ENCODE peak calls at places on chromosome 22, in ten cellular contexts. S is OCI-LY7, H is IMR-90, J is uterus, D is A549, K is fibroblast of mammary gland, E is brain microvascular endothelial cell, X is body of pancreas, R is upper lobe of right lung, Z is AG09309. G is an unnamed sample.

GRCh38 chr22:22185844-22186499 is 58.6 kb upstream of the VPREB1 start:
- DNase-seq in H (no peak), Z (no peak), E (no peak), X (no peak), S (no peak), J (no peak), K (peak), D (no peak), R (no peak), G (no peak)

GRCh38 chr22:50282361-50283144 is 12.4 kb upstream of the MAPK11 start:
- DNase-seq in R (peak), D (peak), K (peak), S (no peak), X (peak), Z (no peak), E (peak), J (no peak), H (peak), G (peak)

GRCh38 chr22:44882226-44882905 is 127.4 kb downstream of the PHF21B start:
- DNase-seq in R (peak), K (no peak), H (no peak), S (no peak), X (no peak), E (no peak), D (no peak), J (no peak), Z (no peak), G (no peak)

GRCh38 chr22:50620861-50621490 is 7.0 kb downstream of the ARSA start:
- DNase-seq in E (no peak), D (no peak), X (no peak), Z (no peak), R (peak), K (peak), S (peak), J (no peak), H (no peak), G (no peak)

GRCh38 chr22:48331266-48331665 is 1496.4 kb downstream of the BRD1 start:
- DNase-seq in D (no peak), S (no peak), R (no peak), K (no peak), X (no peak), J (no peak), H (no peak), E (no peak), Z (no peak), G (no peak)

GRCh38 chr22:20972014-20972797 is 5.2 kb downstream of the AIFM3 start:
- DNase-seq in X (no peak), R (no peak), E (peak), J (no peak), S (no peak), H (no peak), D (no peak), Z (no peak), K (no peak), G (peak)

GRCh38 chr22:23117275-23117674 is 24.5 kb downstream of the RSPH14 start:
- DNase-seq in E (no peak), K (no peak), J (no peak), R (no peak), H (no peak), S (no peak), X (no peak), Z (no peak), D (no peak), G (no peak)

GRCh38 chr22:45071618-45072017 is 61.8 kb upstream of the PHF21B start:
- DNase-seq in J (no peak), H (no peak), X (no peak), S (no peak), K (no peak), R (no peak), E (no peak), Z (no peak), D (no peak), G (no peak)

GRCh38 chr22:32058656-32059280 is 15.7 kb downstream of the SLC5A1 start:
- DNase-seq in D (no peak), E (peak), S (no peak), J (no peak), R (no peak), K (no peak), Z (no peak), H (no peak), X (no peak), G (no peak)

GRCh38 chr22:19289475-19290161 is 1.9 kb downstream of the CLTCL1 start:
- DNase-seq in J (no peak), K (peak), S (no peak), H (peak), E (peak), Z (peak), R (no peak), D (no peak), X (no peak), G (peak)

GRCh38 chr22:45996241-45997076 is 19.5 kb upstream of the WNT7B start:
- DNase-seq in D (no peak), R (peak), S (no peak), X (no peak), Z (no peak), K (peak), J (peak), H (peak), E (peak), G (peak)

GRCh38 chr22:22711532-22711913 is 67.1 kb downstream of the GGTLC2 start:
- DNase-seq in R (no peak), H (no peak), D (no peak), X (no peak), S (no peak), Z (no peak), K (no peak), E (no peak), J (no peak), G (no peak)

GRCh38 chr22:47175761-47176359 is 413.4 kb downstream of the TBC1D22A start:
- DNase-seq in H (no peak), Z (no peak), S (no peak), X (peak), K (no peak), E (no peak), R (peak), D (no peak), J (peak), G (no peak)

GRCh38 chr22:36358533-36359171 is 29.1 kb downstream of the MYH9 start:
- DNase-seq in D (no peak), K (peak), H (no peak), S (no peak), E (no peak), J (no peak), Z (no peak), X (no peak), R (no peak), G (peak)

GRCh38 chr22:22110548-22111266 is 128.1 kb upstream of the TOP3B start:
- DNase-seq in Z (peak), R (no peak), S (peak), X (peak), D (peak), K (peak), H (peak), J (peak), E (peak), G (peak)

GRCh38 chr22:22959147-22959827 is 71.7 kb downstream of the IGLL5 start:
- DNase-seq in Z (no peak), X (peak), S (peak), R (no peak), D (peak), J (peak), K (peak), E (peak), H (peak), G (peak)

GRCh38 chr22:26610983-26611382 is 6.8 kb downstream of the CRYBB1 start:
- DNase-seq in J (no peak), R (no peak), D (no peak), Z (no peak), S (no peak), H (peak), E (no peak), X (no peak), K (peak), G (peak)

GRCh38 chr22:34036936-34037335 is 116.7 kb upstream of the LARGE1 start:
- DNase-seq in K (no peak), R (no peak), Z (no peak), S (peak), H (no peak), E (no peak), D (no peak), X (no peak), J (no peak), G (no peak)

GRCh38 chr22:31284756-31285155 is 7.5 kb downstream of the PIK3IP1 start:
- DNase-seq in H (no peak), K (no peak), Z (no peak), R (no peak), X (no peak), D (no peak), E (no peak), J (no peak), S (no peak), G (no peak)

GRCh38 chr22:20238567-20239062 is 29.5 kb downstream of the RTN4R start:
- DNase-seq in H (no peak), J (peak), R (peak), E (no peak), X (peak), S (peak), K (peak), Z (no peak), D (peak), G (no peak)

GRCh38 chr22:36433318-36434231 is 45.8 kb upstream of the MYH9 start:
- DNase-seq in J (no peak), K (no peak), R (peak), H (no peak), E (no peak), D (no peak), X (peak), Z (no peak), S (no peak), G (no peak)

GRCh38 chr22:36722055-36722454 is 18.5 kb upstream of the CACNG2 start:
- DNase-seq in S (no peak), Z (no peak), R (no peak), X (no peak), J (no peak), H (no peak), E (no peak), K (no peak), D (no peak), G (no peak)

GRCh38 chr22:44307509-44308169 is 5.1 kb downstream of the SHISAL1 start:
- DNase-seq in R (no peak), Z (no peak), D (no peak), E (no peak), X (no peak), S (no peak), J (peak), K (no peak), H (peak), G (no peak)

GRCh38 chr22:46054091-46054877 is 77.3 kb upstream of the WNT7B start:
- DNase-seq in K (peak), J (peak), R (no peak), Z (no peak), S (peak), H (peak), E (no peak), X (peak), D (no peak), G (peak)

GRCh38 chr22:35312198-35313059 is 12.7 kb downstream of the TOM1 start:
- DNase-seq in J (no peak), Z (peak), D (no peak), S (no peak), X (peak), K (peak), H (peak), E (peak), R (peak), G (peak)

GRCh38 chr22:46619830-46620501 is at the start of gene GRAMD4:
- DNase-seq in E (no peak), J (peak), K (no peak), R (no peak), X (no peak), S (no peak), D (no peak), H (no peak), Z (no peak), G (no peak)

GRCh38 chr22:19806213-19807160 is 45.9 kb downstream of the TBX1 start:
- DNase-seq in E (no peak), X (peak), R (peak), K (no peak), H (no peak), S (no peak), J (peak), D (peak), Z (no peak), G (no peak)

GRCh38 chr22:50696799-50697561 is 24.4 kb downstream of the SHANK3 start:
- DNase-seq in D (peak), R (peak), E (no peak), H (no peak), K (no peak), S (no peak), Z (no peak), X (peak), J (no peak), G (no peak)

GRCh38 chr22:31139866-31140716 is at the start of gene PLA2G3:
- DNase-seq in S (no peak), X (no peak), E (peak), Z (no peak), H (peak), J (no peak), D (no peak), R (peak), K (peak), G (peak)

GRCh38 chr22:22825213-22825593 is 62.4 kb upstream of the IGLL5 start:
- DNase-seq in R (no peak), D (no peak), E (no peak), S (peak), H (no peak), J (no peak), X (no peak), K (no peak), Z (no peak), G (no peak)

GRCh38 chr22:36065462-36065774 is 36.8 kb upstream of the RBFOX2 start:
- DNase-seq in J (no peak), D (no peak), H (no peak), E (no peak), R (no peak), K (no peak), S (no peak), X (no peak), Z (no peak), G (no peak)

GRCh38 chr22:19805821-19806212 is 45.2 kb downstream of the TBX1 start:
- DNase-seq in J (peak), H (no peak), K (no peak), S (no peak), X (peak), D (no peak), R (peak), E (no peak), Z (no peak), G (peak)

GRCh38 chr22:49546811-49547585 is 280.7 kb downstream of the BRD1 start:
- DNase-seq in E (no peak), Z (no peak), K (no peak), R (peak), X (peak), H (no peak), D (no peak), J (no peak), S (no peak), G (no peak)

GRCh38 chr22:40818747-40819662 is at the start of gene SLC25A17:
- DNase-seq in D (peak), Z (no peak), S (peak), J (peak), E (peak), R (peak), H (peak), X (peak), K (peak), G (peak)
- TF ChIP-seq CTCF in D (peak), Z (peak), S (peak), J (no peak), E (peak), R (peak), H (peak), X (peak), K (peak), G (peak)

GRCh38 chr22:24402460-24403192 is 24.8 kb upstream of the ADORA2A start:
- DNase-seq in X (peak), R (no peak), D (peak), S (no peak), E (peak), J (peak), H (peak), Z (peak), K (peak), G (peak)
- H3K4me3 ChIP-seq in X (no peak), R (no peak), D (no peak), S (no peak), E (no peak), J (no peak), H (no peak), Z (no peak), K (no peak), G (no peak)

GRCh38 chr22:29260031-29260560 is 7.7 kb downstream of the RHBDD3 start:
- DNase-seq in D (no peak), R (no peak), X (no peak), J (no peak), E (no peak), K (no peak), S (no peak), Z (no peak), H (no peak), G (no peak)

GRCh38 chr22:29260601-29261315 is 7.0 kb downstream of the RHBDD3 start:
- DNase-seq in D (no peak), H (no peak), J (no peak), S (no peak), R (no peak), E (no peak), X (peak), Z (no peak), K (no peak), G (no peak)

GRCh38 chr22:29257751-29258181 is 10.0 kb downstream of the RHBDD3 start:
- DNase-seq in E (no peak), D (no peak), R (no peak), S (no peak), K (no peak), H (no peak), J (no peak), Z (no peak), X (peak), G (no peak)

GRCh38 chr22:29258407-29259252 is 9.2 kb downstream of the RHBDD3 start:
- DNase-seq in S (no peak), Z (no peak), X (no peak), E (no peak), D (no peak), R (no peak), K (no peak), J (no peak), H (no peak), G (no peak)

DNA sequence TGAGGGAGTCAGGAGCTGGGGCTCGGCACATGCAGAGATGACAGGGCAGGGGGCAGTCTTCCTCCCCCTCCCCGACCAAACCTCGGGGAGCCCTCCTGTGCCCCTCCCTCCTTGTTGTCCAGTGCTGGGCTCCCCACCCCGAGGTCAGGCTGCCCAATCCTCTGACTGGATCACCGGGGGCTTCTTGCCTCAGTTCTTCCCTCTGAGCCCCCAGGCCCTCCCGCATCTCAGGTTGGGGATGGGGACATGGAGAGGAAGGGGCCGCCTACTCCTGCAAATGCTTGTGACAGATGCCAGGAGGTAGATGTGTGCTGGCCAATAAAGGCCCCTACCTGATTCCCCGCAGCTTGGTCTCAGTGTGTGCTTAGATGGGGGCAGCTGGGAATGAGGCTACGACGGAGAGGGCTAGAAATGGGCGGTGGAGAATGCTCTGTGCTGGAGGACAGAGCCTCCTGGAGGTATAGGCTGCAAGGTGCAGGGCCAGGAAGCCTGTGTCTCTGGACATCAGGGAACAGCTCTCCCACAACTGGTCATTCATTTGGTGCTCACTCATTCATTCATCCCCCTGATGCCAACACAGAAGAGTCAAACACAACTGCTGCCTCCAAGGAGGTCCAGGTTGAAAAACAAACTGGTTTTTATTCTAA is 8.4 kb downstream of the RHBDD3 start:
- DNase-seq in E (no peak), H (no peak), K (no peak), Z (no peak), S (no peak), X (no peak), J (no peak), R (no peak), D (peak), G (no peak)
- TF ChIP-seq CTCF in E (peak), H (no peak), K (peak), Z (peak), S (no peak), X (no peak), J (no peak), R (no peak), D (no peak), G (no peak)

GRCh38 chr22:42287174-42287890 is 16.9 kb upstream of the TCF20 start:
- DNase-seq in S (no peak), R (no peak), K (no peak), Z (no peak), D (no peak), X (no peak), J (no peak), E (no peak), H (no peak), G (no peak)
- H3K4me3 ChIP-seq in S (no peak), R (no peak), K (no peak), Z (no peak), D (no peak), X (no peak), J (no peak), E (no peak), H (no peak), G (no peak)

GRCh38 chr22:37726240-37726887 is 29.5 kb downstream of the TRIOBP start:
- DNase-seq in S (peak), X (no peak), R (no peak), J (no peak), E (peak), H (peak), K (peak), Z (no peak), D (no peak), G (no peak)
- TF ChIP-seq CTCF in S (peak), X (no peak), R (no peak), J (no peak), E (peak), H (peak), K (peak), Z (peak), D (no peak), G (peak)

GRCh38 chr22:17707526-17707925 is 66.7 kb downstream of the BID start:
- DNase-seq in J (no peak), K (peak), R (no peak), Z (no peak), D (no peak), X (no peak), E (no peak), H (no peak), S (no peak), G (no peak)

GRCh38 chr22:17703811-17704210 is 65.3 kb downstream of the BCL2L13 start:
- DNase-seq in Z (no peak), K (peak), R (no peak), S (no peak), J (no peak), X (no peak), H (peak), D (no peak), E (no peak), G (peak)

GRCh38 chr22:17705565-17706450 is 67.3 kb downstream of the BCL2L13 start:
- DNase-seq in R (no peak), H (peak), X (no peak), J (no peak), S (peak), Z (no peak), D (no peak), K (no peak), E (no peak), G (peak)

GRCh38 chr22:17706947-17707346 is 67.3 kb downstream of the BID start:
- DNase-seq in S (no peak), E (no peak), X (no peak), K (no peak), D (no peak), H (no peak), Z (no peak), R (no peak), J (no peak), G (no peak)

DNA sequence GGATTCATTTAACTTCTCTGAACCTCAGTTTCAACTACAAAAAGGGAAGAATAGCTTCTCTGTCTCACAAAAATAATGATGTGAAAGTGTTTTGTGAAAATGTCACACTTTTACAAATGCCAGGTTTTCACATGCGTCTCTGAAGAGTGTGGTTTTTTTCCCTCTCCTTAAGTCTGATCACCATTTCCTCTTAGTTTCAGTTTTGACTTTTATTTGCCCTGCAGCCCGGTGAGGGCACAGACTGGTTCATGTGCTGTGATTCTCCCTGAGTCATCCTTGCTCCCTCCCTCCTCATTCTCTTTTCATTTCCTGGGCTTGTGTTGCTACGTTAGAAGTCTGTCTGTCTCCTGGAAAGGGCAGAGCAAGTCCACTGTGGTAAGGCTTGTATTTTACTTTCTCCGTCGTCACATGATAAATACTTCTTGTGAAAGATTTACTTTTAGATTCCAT is 67.8 kb downstream of the BID start:
- DNase-seq in X (peak), K (peak), Z (peak), S (peak), H (peak), J (no peak), E (peak), R (no peak), D (peak), G (peak)
- H3K4me3 ChIP-seq in X (no peak), K (peak), Z (no peak), S (peak), H (peak), J (peak), E (peak), R (peak), D (peak), G (peak)

GRCh38 chr22:27749597-27750225 is 51.8 kb downstream of the MN1 start:
- DNase-seq in S (no peak), D (no peak), J (no peak), Z (no peak), E (peak), X (no peak), H (peak), R (no peak), K (no peak), G (peak)

GRCh38 chr22:27745809-27746208 is 55.7 kb downstream of the MN1 start:
- DNase-seq in S (no peak), K (no peak), D (no peak), X (no peak), H (no peak), J (no peak), Z (no peak), E (no peak), R (no peak), G (no peak)

GRCh38 chr22:27746918-27747317 is 54.6 kb downstream of the MN1 start:
- DNase-seq in R (no peak), X (no peak), D (no peak), E (no peak), H (no peak), J (no peak), S (no peak), K (no peak), Z (no peak), G (no peak)

GRCh38 chr22:27748355-27749168 is 53.0 kb downstream of the MN1 start:
- DNase-seq in H (peak), J (peak), R (peak), Z (peak), E (peak), K (peak), S (no peak), X (peak), D (no peak), G (peak)

GRCh38 chr22:27747396-27748256 is 53.9 kb downstream of the MN1 start:
- DNase-seq in E (no peak), R (no peak), Z (no peak), X (no peak), D (no peak), K (peak), H (no peak), J (no peak), S (no peak), G (no peak)
- TF ChIP-seq CTCF in E (peak), R (no peak), Z (peak), X (no peak), D (peak), K (peak), H (peak), J (no peak), S (peak), G (peak)